ENCODE peak calls at places on chromosomes 4 and X, in five cellular contexts. B is breast epithelium, J is esophagus squamous epithelium, O is sigmoid colon, H is ovary. W is an unnamed sample.

GRCh38 chr4:102620697-102621497 is 119.7 kb downstream of the NFKB1 start:
- DNase-seq in B (peak), J (no peak), O (no peak), H (no peak), W (no peak)

GRCh38 chrX:30957753-30958152 is 68.7 kb upstream of the TAB3 start:
- DNase-seq in B (peak), J (no peak), O (no peak), H (no peak), W (peak)

GRCh38 chrX:119614776-119615175 is 8.6 kb upstream of the NKRF start:
- DNase-seq in B (no peak), J (no peak), O (no peak), H (no peak), W (no peak)

GRCh38 chr4:33954759-33955158 is 2289.6 kb downstream of the ARAP2 start:
- DNase-seq in B (no peak), J (no peak), O (no peak), H (no peak), W (no peak)

GRCh38 chr4:144955104-144955503 is 142.9 kb downstream of the ANAPC10 start:
- DNase-seq in B (no peak), J (no peak), O (no peak), H (no peak), W (no peak)

GRCh38 chr4:139245590-139245989 is 34.4 kb downstream of the MGARP start:
- DNase-seq in B (no peak), J (no peak), O (no peak), H (no peak), W (no peak)

GRCh38 chr4:149291463-149291862 is 524.2 kb downstream of the IQCM start:
- DNase-seq in B (no peak), J (no peak), O (no peak), H (no peak), W (no peak)

GRCh38 chrX:73812256-73812655 is 249.3 kb downstream of the CHIC1 start:
- DNase-seq in B (no peak), J (no peak), O (no peak), H (no peak), W (no peak)

GRCh38 chrX:154714925-154715324 is 36.0 kb downstream of the GAB3 start:
- DNase-seq in B (no peak), J (no peak), O (no peak), H (no peak), W (no peak)

GRCh38 chr4:38314663-38315062 is 349.3 kb upstream of the KLF3 start:
- DNase-seq in B (peak), J (no peak), O (no peak), H (no peak), W (peak)

GRCh38 chrX:125505207-125505606 is 185.5 kb downstream of the TEX13C start:
- DNase-seq in B (no peak), J (no peak), O (no peak), H (no peak), W (no peak)

GRCh38 chrX:129840334-129840733 is 3.4 kb downstream of the ZDHHC9 start:
- DNase-seq in B (no peak), J (no peak), O (no peak), H (no peak), W (no peak)
- H3K4me3 ChIP-seq in B (no peak), J (no peak), O (no peak), H (no peak), W (no peak)

GRCh38 chr4:176635372-176636261 is 157.1 kb downstream of the VEGFC start:
- DNase-seq in B (no peak), J (no peak), O (no peak), H (no peak), W (no peak)
- TF ChIP-seq CTCF in B (no peak), J (no peak), O (no peak), H (no peak), W (no peak)

DNA sequence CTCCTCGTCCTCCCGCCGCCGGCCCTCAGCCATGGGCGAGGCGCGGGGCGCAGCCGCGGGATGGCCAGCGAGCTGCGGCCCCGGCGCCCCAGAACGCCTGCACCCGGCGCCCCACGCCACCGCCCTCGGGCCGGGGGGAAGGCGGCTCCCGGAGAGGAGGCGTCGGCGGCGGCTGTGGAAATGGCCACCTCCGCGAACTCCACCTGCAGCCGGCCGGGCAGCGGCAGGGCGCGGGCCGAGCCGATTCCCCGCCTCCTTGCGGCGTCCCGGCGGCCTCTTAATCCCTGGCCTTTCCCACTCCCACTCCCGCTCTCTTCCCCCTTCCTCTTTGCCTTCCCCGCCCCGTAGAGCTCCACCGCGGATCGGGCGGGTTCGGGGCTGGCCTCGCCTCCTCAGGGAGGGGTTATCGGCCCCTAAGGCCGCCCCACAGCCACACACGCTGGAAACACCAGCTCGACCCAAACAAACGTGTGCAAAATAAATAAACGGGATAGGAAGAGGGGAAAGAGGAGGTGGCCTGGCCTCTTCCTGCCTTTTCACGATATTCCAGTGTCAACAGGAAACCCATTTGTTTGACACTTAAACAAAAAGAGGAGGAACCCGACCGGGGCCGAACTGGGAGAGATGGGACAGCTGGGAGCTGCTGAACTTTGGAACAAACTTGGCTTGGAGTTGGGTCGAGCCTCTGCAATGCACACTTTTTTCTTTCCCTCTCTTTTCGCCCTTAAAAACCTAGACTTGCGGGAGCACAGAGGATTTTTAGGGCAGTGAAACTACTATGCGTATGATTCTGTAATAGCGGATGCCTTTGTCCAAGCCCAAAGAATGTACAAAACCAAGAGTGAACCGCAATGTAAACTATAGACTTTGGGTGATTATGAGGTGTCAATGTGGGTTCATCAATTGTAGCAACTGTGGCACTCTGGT is at the start of gene SH3D19:
- DNase-seq in B (peak), J (no peak), O (peak), H (peak), W (peak)
- TF ChIP-seq POLR2A in B (peak), J (peak), O (peak), H (peak), W (no peak)

DNA sequence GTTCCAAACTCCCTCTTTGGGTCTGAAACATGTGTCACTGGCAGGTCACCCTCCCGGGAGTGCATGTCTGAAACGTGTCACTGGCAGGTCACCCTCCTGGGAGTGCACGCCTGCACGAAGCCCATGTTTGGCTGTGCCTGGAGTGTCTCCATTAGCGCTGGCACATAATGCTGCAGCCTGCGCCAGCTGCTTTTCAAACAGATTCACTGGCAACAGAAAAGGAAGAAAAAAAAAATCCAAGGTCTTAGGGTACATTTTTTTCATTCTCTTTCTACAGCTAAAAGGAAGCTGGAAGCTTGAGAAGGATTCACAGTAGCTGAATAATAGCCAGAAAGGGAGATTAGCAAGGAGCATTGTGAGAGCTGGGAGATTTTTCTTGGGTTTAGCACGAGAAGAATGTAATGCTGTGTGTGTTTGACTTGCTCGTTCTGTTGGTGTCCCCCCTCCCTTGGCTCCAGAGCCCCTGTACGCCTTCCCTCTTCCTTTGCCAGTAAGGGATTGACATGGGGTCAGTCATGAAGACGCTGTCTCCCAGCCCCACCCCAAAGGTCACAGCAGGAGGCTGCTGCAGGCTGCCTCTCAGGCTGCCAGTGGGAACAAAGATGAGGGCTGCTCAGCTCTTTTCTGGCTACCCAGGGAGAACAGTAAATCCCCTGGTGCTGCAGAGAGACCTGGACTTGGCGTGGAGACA is 39.1 kb upstream of the TLR3 start:
- DNase-seq in B (peak), J (no peak), O (peak), H (peak), W (peak)
- H3K4me3 ChIP-seq in B (peak), J (peak), O (peak), H (no peak), W (no peak)